ENCODE peak calls at places on chromosome X, in five cellular contexts. L is iris pigment epithelial cell; M is fibroblast of the conjunctiva; Q is CD8-positive, alpha-beta memory T cell; W is GM10248. A is an unnamed sample.

GRCh38 chrX:106932492-106932923 is 12.3 kb downstream of the CLDN2 start:
- DNase-seq in W (no peak), M (no peak), L (peak; percentile 50), Q (no peak), A (no peak)

GRCh38 chrX:87236836-87237235 is 280.8 kb upstream of the KLHL4 start:
- DNase-seq in Q (no peak), M (no peak), W (no peak), L (no peak), A (no peak)

GRCh38 chrX:154516655-154517100 is 646 bp upstream of the FAM3A start:
- DNase-seq in W (no peak), L (peak; percentile 71), M (peak; percentile 37), Q (no peak), A (no peak)

GRCh38 chrX:67342138-67342537 is 201.7 kb upstream of the AR start:
- DNase-seq in Q (no peak), L (no peak), W (no peak), M (no peak), A (no peak)

GRCh38 chrX:133495464-133496391 is 80.4 kb upstream of the GPC4 start:
- DNase-seq in Q (no peak), W (no peak), L (peak; percentile 7), M (peak; percentile 71), A (no peak)

GRCh38 chrX:108224727-108225455 is 133.3 kb downstream of the ATG4A start:
- DNase-seq in M (no peak), Q (no peak), W (peak; percentile 18), L (peak; percentile 38), A (no peak)

GRCh38 chrX:20362268-20363002 is 95.7 kb upstream of the RPS6KA3 start:
- DNase-seq in L (peak; percentile 63), W (no peak), M (no peak), Q (no peak), A (no peak)

GRCh38 chrX:105972690-105973386 is 65.7 kb downstream of the SERPINA7 start:
- DNase-seq in M (no peak), L (no peak), W (no peak), Q (no peak), A (no peak)

GRCh38 chrX:118550792-118551191 is 55.2 kb downstream of the DOCK11 start:
- DNase-seq in W (no peak), M (no peak), Q (no peak), L (no peak), A (no peak)

GRCh38 chrX:153665726-153666306 is 7.8 kb downstream of the PNCK start:
- DNase-seq in L (no peak), W (no peak), M (no peak), Q (no peak), A (no peak)

GRCh38 chrX:635428-636192 is 5.0 kb downstream of the SHOX start:
- DNase-seq in M (no peak), L (no peak), Q (no peak), W (no peak), A (no peak)

GRCh38 chrX:74259879-74260491 is 44.0 kb upstream of the ZCCHC13 start:
- DNase-seq in L (no peak), W (no peak), M (no peak), Q (no peak), A (no peak)

GRCh38 chrX:38052096-38052495 is 45.7 kb downstream of the SYTL5 start:
- DNase-seq in W (no peak), Q (no peak), M (peak; percentile 65), L (peak; percentile 91), A (no peak)

GRCh38 chrX:25858273-25858880 is 279.8 kb upstream of the MAGEB18 start:
- DNase-seq in Q (no peak), W (no peak), L (no peak), M (no peak), A (no peak)

GRCh38 chrX:100424012-100424411 is 13.9 kb upstream of the PCDH19 start:
- DNase-seq in M (no peak), Q (no peak), W (no peak), L (no peak), A (no peak)

GRCh38 chrX:40260123-40260751 is 162.5 kb upstream of the BCOR start:
- DNase-seq in Q (no peak), M (no peak), L (peak; percentile 37), W (no peak), A (no peak)

GRCh38 chrX:72712094-72712755 is 1.9 kb downstream of the PHKA1 start:
- DNase-seq in W (no peak), M (no peak), L (peak; percentile 53), Q (no peak), A (no peak)

GRCh38 chrX:28920554-28920953 is 333.3 kb downstream of the IL1RAPL1 start:
- DNase-seq in L (peak; percentile 1), Q (no peak), W (no peak), M (no peak), A (no peak)

GRCh38 chrX:106170318-106170717 is 2.2 kb downstream of the PWWP3B start:
- DNase-seq in M (peak; percentile 4), L (peak; percentile 33), W (no peak), Q (no peak), A (no peak)

GRCh38 chrX:97389761-97390192 is 506.1 kb downstream of the RPA4 start:
- DNase-seq in M (peak; percentile 54), L (peak; percentile 86), Q (no peak), W (no peak), A (no peak)

GRCh38 chrX:30301977-30302376 is 7.2 kb downstream of the NR0B1 start:
- DNase-seq in L (peak; percentile 53), M (peak; percentile 3), W (no peak), Q (no peak), A (no peak)

GRCh38 chrX:109862386-109862910 is 129.4 kb upstream of the ACSL4 start:
- DNase-seq in Q (no peak), M (no peak), W (no peak), L (peak; percentile 23), A (no peak)

GRCh38 chrX:115344885-115345653 is 55.6 kb downstream of the LUZP4 start:
- DNase-seq in L (peak; percentile 97), M (peak; percentile 94), W (no peak), Q (no peak), A (no peak)

GRCh38 chrX:107447642-107448041 is 1.8 kb upstream of the FRMPD3 start:
- DNase-seq in L (no peak), M (no peak), Q (no peak), W (no peak), A (no peak)

GRCh38 chrX:97517763-97518162 is 634.1 kb downstream of the RPA4 start:
- DNase-seq in M (no peak), Q (no peak), L (no peak), W (no peak), A (no peak)

GRCh38 chrX:15956684-15957083 is 102.1 kb upstream of the AP1S2 start:
- DNase-seq in M (no peak), L (peak; percentile 35), W (no peak), Q (no peak), A (no peak)

A was measured in HL-60.